ENCODE peak calls at places on chromosomes 6 and 20, in four cellular contexts. J is H1, X is endothelial cell of umbilical vein, R is breast epithelium. F is an unnamed sample. For H3K4me1, the result is how much of the 10 kb centered on the place peaks cover.

GRCh38 chr20:48737463-48738093 is 90.2 kb downstream of the PREX1 start:
- DNase-seq in J (no peak), X (no peak), R (no peak), F (no peak)

GRCh38 chr6:90120327-90120726 is 176.3 kb downstream of the BACH2 start:
- DNase-seq in J (no peak), X (no peak), R (no peak), F (no peak)

GRCh38 chr6:104161960-104162669 is 697.6 kb downstream of the HACE1 start:
- DNase-seq in X (no peak), R (no peak), J (no peak), F (no peak)

GRCh38 chr20:41424546-41424945 is 57.9 kb upstream of the EMILIN3 start:
- DNase-seq in J (no peak), R (no peak), X (no peak), F (no peak)

GRCh38 chr6:136647363-136647763 is 97.1 kb upstream of the MAP7 start:
- DNase-seq in J (no peak), X (peak), R (no peak), F (no peak)

GRCh38 chr6:19841181-19841580 is 4.0 kb downstream of the ID4 start:
- DNase-seq in R (no peak), X (no peak), J (no peak), F (no peak)

GRCh38 chr6:33202799-33203198 is 1.7 kb upstream of the HSD17B8 start:
- DNase-seq in R (no peak), X (no peak), J (no peak), F (no peak)

GRCh38 chr6:51854876-51855275 is 232.5 kb downstream of the PKHD1 start:
- DNase-seq in X (no peak), J (peak), R (no peak), F (no peak)

GRCh38 chr6:31057426-31058003 is 47.2 kb downstream of the MUC22 start:
- DNase-seq in R (no peak), X (no peak), J (no peak), F (no peak)

GRCh38 chr6:144298167-144298671 is 13.1 kb downstream of the UTRN start:
- DNase-seq in R (no peak), J (no peak), X (no peak), F (no peak)

GRCh38 chr6:160041608-160042007 is 72.7 kb downstream of the IGF2R start:
- DNase-seq in J (no peak), R (peak), X (no peak), F (no peak)

GRCh38 chr6:21754891-21755290 is 161.3 kb downstream of the SOX4 start:
- DNase-seq in X (peak), J (no peak), R (no peak), F (no peak)

GRCh38 chr6:15114061-15114460 is 131.8 kb upstream of the JARID2 start:
- DNase-seq in J (no peak), R (no peak), X (no peak), F (no peak)

GRCh38 chr6:150231456-150231855 is 88.6 kb downstream of the PPP1R14C start:
- DNase-seq in R (no peak), J (no peak), X (no peak), F (no peak)

GRCh38 chr6:27145731-27146455 is 101.6 kb upstream of the PRSS16 start:
- DNase-seq in J (peak), R (peak), X (peak), F (peak)

GRCh38 chr20:305745-306144 is 8.4 kb downstream of the ZCCHC3 start:
- DNase-seq in J (no peak), R (no peak), X (no peak), F (no peak)

GRCh38 chr6:155314773-155315515 is 660 bp upstream of the TFB1M start:
- DNase-seq in X (peak), J (no peak), R (no peak), F (peak)

GRCh38 chr20:18133962-18134361 is 3.7 kb upstream of the KAT14 start:
- DNase-seq in J (no peak), X (no peak), R (no peak), F (no peak)

GRCh38 chr20:60262967-60263603 is 304.9 kb downstream of the CDH26 start:
- DNase-seq in X (no peak), J (peak), R (no peak), F (no peak)

GRCh38 chr6:1597121-1597744 is 12.5 kb upstream of the FOXC1 start:
- DNase-seq in J (no peak), R (no peak), X (no peak), F (no peak)

GRCh38 chr20:47317127-47317895 is 39.2 kb downstream of the ZMYND8 start:
- DNase-seq in R (peak), X (peak), J (no peak), F (peak)

GRCh38 chr20:59322813-59323469 is 22.5 kb downstream of the EDN3 start:
- DNase-seq in R (no peak), X (no peak), J (no peak), F (no peak)

GRCh38 chr6:83432626-83433025 is 1.8 kb upstream of the ME1 start:
- DNase-seq in X (no peak), R (no peak), J (no peak), F (no peak)

GRCh38 chr20:35604444-35604750 is 11.2 kb upstream of the SPAG4 start:
- DNase-seq in J (peak), X (peak), R (peak), F (no peak)

GRCh38 chr20:57414867-57415592 is 23.8 kb downstream of the RBM38 start:
- DNase-seq in J (no peak), X (no peak), R (no peak), F (peak)

DNA sequence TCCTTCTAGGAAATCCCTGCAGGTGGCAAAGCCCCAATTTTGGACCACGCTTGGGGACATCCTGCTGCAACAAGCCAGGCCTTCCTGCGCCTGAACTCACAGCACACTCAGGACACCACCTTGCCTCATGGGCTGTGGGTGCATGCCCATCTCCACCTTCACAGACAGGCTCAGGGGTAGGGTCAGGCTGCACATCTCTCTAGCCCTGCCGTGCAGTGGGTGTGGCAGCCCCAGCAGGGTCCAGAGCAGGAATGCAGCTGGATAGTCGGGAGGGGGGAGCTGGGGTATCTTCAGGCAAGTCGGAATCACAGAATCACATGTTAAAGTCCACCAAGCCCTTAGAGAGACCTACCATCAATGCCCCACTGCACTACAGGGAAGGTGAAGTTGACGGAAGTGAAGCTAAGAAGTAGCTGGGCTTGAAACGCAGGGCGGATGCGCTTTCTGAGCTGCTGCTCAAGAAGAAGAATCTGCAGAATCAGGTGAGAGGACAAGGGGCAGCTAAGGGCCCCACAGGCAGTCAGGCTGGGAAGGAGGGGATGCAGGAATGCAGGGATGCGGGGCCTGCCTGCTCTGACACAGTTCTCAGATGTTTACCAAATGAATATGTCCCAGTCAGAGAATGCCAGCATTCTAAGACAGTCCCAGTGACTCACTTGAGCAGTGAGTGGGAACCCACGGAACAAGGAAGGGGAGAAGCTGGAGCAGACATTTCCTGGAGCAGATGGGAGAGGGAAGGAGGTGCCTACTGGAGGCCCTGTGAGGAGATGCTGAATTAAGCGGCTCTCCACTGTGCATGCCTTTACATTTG is 11.3 kb downstream of the SERPINB6 start:
- DNase-seq in J (no peak), X (peak), R (no peak), F (no peak)
- H3K4me1 ChIP-seq in J (under half), X (under half), R (under half), F (under half)

GRCh38 chr20:24732076-24732475 is 217.0 kb upstream of the CST7 start:
- DNase-seq in J (peak), X (no peak), R (no peak), F (no peak)
- TF ChIP-seq CTCF in J (no peak), X (no peak), R (no peak), F (no peak)

GRCh38 chr6:149114167-149114566 is 203.3 kb upstream of the TAB2 start:
- DNase-seq in R (peak), J (no peak), X (no peak), F (no peak)

GRCh38 chr6:149108398-149109100 is 209.0 kb upstream of the TAB2 start:
- DNase-seq in J (no peak), R (no peak), X (no peak), F (no peak)

GRCh38 chr6:149109397-149110070 is 208.0 kb upstream of the TAB2 start:
- DNase-seq in J (no peak), X (no peak), R (no peak), F (no peak)

GRCh38 chr6:149111556-149112115 is 205.9 kb upstream of the TAB2 start:
- DNase-seq in J (no peak), R (no peak), X (no peak), F (no peak)

GRCh38 chr6:149112976-149113375 is 204.5 kb upstream of the TAB2 start:
- DNase-seq in R (no peak), J (no peak), X (no peak), F (no peak)
- TF ChIP-seq POLR2A in R (no peak), J (no peak), X (no peak), F (no peak)

GRCh38 chr6:108873251-108873650 is 25.0 kb downstream of the ARMC2 start:
- DNase-seq in X (no peak), J (no peak), R (no peak), F (no peak)
- H3K4me1 ChIP-seq in X (under half), J (under half), R (under half), F (under half)

DNA sequence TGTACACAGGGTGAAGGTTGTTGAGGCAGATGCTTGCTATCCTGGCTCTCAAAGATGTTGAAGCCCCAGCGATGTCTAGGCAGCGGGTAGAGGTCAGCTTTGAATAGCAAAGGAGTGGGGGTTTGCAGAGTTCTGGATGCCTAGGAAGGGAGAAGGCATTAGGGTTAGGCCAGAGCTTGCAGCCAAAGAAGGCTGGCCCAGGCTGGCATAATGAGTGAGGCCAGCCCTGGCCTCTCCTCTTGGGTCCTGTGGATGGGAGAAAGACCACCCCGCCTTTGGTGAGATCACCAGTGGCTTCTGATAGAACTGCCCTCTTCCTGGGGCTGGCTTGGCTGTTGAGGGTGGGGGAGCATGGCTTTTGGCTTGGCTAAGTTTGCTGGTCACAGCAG is 406 bp upstream of the WFDC5 start:
- DNase-seq in R (no peak), J (no peak), X (no peak), F (no peak)
- TF ChIP-seq CTCF in R (no peak), J (no peak), X (no peak), F (no peak)

DNA sequence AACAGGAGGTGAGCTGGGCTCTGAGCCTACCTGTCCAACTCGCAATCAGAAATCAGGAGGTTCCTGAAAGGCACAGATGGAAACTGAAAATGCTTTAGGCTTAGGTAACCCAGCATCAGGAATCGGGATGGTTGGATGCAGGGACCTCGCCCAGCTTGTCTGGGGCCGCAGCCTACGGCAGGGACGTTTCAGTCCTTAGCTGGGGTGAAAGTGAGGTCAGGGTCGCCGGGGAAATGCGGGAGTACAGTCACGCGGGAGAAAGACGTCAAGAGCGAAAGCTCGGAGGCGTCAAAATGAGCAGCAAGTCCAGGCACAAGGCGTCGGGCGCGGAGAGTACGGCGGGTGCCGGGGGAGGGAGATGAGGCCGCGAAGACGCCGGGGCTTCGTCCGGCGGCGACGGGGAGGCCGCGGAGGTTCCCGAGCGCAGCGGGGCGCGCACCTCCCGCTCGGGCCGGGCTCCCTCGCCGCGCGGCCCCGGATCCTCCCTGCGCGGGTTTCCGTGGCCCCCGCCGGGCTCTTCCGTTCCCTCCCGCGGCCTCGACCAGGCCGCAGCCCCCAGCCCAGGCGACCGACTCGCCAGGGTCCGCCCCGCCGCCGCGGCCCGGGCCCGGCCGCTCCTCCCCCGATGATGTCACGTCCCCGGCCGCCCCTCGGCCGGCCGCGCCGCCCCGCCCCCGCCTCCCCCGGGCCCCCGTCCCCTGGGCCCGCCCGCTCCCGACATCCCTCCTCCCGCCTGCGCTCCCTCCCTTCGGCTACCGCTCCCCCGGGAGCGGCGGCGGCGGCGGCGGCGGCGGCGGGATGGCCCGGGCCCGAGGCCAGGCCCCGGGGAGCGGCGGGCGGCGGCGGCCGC is at the start of gene EBF4:
- DNase-seq in J (peak), X (peak), R (no peak), F (peak)
- TF ChIP-seq POLR2A in J (no peak), X (no peak), R (no peak), F (peak)

GRCh38 chr6:105645958-105646357 is 243.1 kb upstream of the PREP start:
- DNase-seq in X (no peak), J (no peak), R (no peak), F (no peak)
- H3K4me1 ChIP-seq in X (under half), J (under half), R (under half), F (under half)

F was measured in uterus.